ENCODE peak calls at places on chromosomes 3 and 15, in nine cellular contexts. One of them, this sample, is unnamed.

GRCh38 chr3:117660941-117661635 is 951.5 kb downstream of the TUSC7 start:
- DNase-seq in astrocyte of the spinal cord: peak; percentile 97
- DNase-seq in AG04450: peak; percentile 45
- DNase-seq in breast epithelium: no peak
- DNase-seq in activated CD8-positive, alpha-beta memory T cell treated with anti-CD3 and anti-CD28 coated beads for 48 hours: no peak
- DNase-seq in iris pigment epithelial cell: peak; percentile 54
- DNase-seq in activated CD4-positive, alpha-beta T cell treated with anti-CD3 and anti-CD28 coated beads, Interleukin-2, amount 50 U/mL, for 1 hour: no peak
- DNase-seq in cardiac septum: no peak
- DNase-seq in NK-92 treated with Interleukin-12 subunit alpha and Interleukin-12 subunit beta, amount 100 ng/mL, for 24 hours: no peak
- DNase-seq in this sample: peak; percentile 13

GRCh38 chr3:120160050-120160449 is 65.8 kb upstream of the GSK3B start:
- DNase-seq in astrocyte of the spinal cord: peak; percentile 96
- DNase-seq in AG04450: peak; percentile 94
- DNase-seq in breast epithelium: peak; percentile 67
- DNase-seq in activated CD8-positive, alpha-beta memory T cell treated with anti-CD3 and anti-CD28 coated beads for 48 hours: no peak
- DNase-seq in iris pigment epithelial cell: peak; percentile 96
- DNase-seq in activated CD4-positive, alpha-beta T cell treated with anti-CD3 and anti-CD28 coated beads, Interleukin-2, amount 50 U/mL, for 1 hour: no peak
- DNase-seq in cardiac septum: no peak
- DNase-seq in NK-92 treated with Interleukin-12 subunit alpha and Interleukin-12 subunit beta, amount 100 ng/mL, for 24 hours: no peak
- DNase-seq in this sample: peak; percentile 98

GRCh38 chr15:39934415-39935044 is 615 bp downstream of the EIF2AK4 start:
- DNase-seq in astrocyte of the spinal cord: peak; percentile 48
- DNase-seq in AG04450: no peak
- DNase-seq in breast epithelium: no peak
- DNase-seq in activated CD8-positive, alpha-beta memory T cell treated with anti-CD3 and anti-CD28 coated beads for 48 hours: no peak
- DNase-seq in iris pigment epithelial cell: no peak
- DNase-seq in activated CD4-positive, alpha-beta T cell treated with anti-CD3 and anti-CD28 coated beads, Interleukin-2, amount 50 U/mL, for 1 hour: no peak
- DNase-seq in cardiac septum: no peak
- DNase-seq in NK-92 treated with Interleukin-12 subunit alpha and Interleukin-12 subunit beta, amount 100 ng/mL, for 24 hours: no peak
- DNase-seq in this sample: peak; percentile 35

GRCh38 chr15:80455668-80456442 is 51.7 kb downstream of the ARNT2 start:
- DNase-seq in astrocyte of the spinal cord: peak; percentile 90
- DNase-seq in AG04450: peak; percentile 93
- DNase-seq in breast epithelium: no peak
- DNase-seq in activated CD8-positive, alpha-beta memory T cell treated with anti-CD3 and anti-CD28 coated beads for 48 hours: no peak
- DNase-seq in iris pigment epithelial cell: peak; percentile 96
- DNase-seq in activated CD4-positive, alpha-beta T cell treated with anti-CD3 and anti-CD28 coated beads, Interleukin-2, amount 50 U/mL, for 1 hour: peak; percentile 41
- DNase-seq in cardiac septum: no peak
- DNase-seq in NK-92 treated with Interleukin-12 subunit alpha and Interleukin-12 subunit beta, amount 100 ng/mL, for 24 hours: peak; percentile 35
- DNase-seq in this sample: peak; percentile 97

GRCh38 chr3:196778755-196779154 is 39.1 kb downstream of the PAK2 start:
- DNase-seq in astrocyte of the spinal cord: peak; percentile 76
- DNase-seq in AG04450: peak; percentile 16
- DNase-seq in breast epithelium: no peak
- DNase-seq in activated CD8-positive, alpha-beta memory T cell treated with anti-CD3 and anti-CD28 coated beads for 48 hours: no peak
- DNase-seq in iris pigment epithelial cell: peak; percentile 81
- DNase-seq in activated CD4-positive, alpha-beta T cell treated with anti-CD3 and anti-CD28 coated beads, Interleukin-2, amount 50 U/mL, for 1 hour: no peak
- DNase-seq in cardiac septum: no peak
- DNase-seq in NK-92 treated with Interleukin-12 subunit alpha and Interleukin-12 subunit beta, amount 100 ng/mL, for 24 hours: no peak
- DNase-seq in this sample: peak; percentile 68

GRCh38 chr3:71987089-71987735 is 202.3 kb upstream of the PROK2 start:
- DNase-seq in astrocyte of the spinal cord: peak; percentile 18
- DNase-seq in AG04450: no peak
- DNase-seq in breast epithelium: no peak
- DNase-seq in activated CD8-positive, alpha-beta memory T cell treated with anti-CD3 and anti-CD28 coated beads for 48 hours: no peak
- DNase-seq in iris pigment epithelial cell: peak; percentile 42
- DNase-seq in activated CD4-positive, alpha-beta T cell treated with anti-CD3 and anti-CD28 coated beads, Interleukin-2, amount 50 U/mL, for 1 hour: no peak
- DNase-seq in cardiac septum: no peak
- DNase-seq in NK-92 treated with Interleukin-12 subunit alpha and Interleukin-12 subunit beta, amount 100 ng/mL, for 24 hours: no peak
- DNase-seq in this sample: peak; percentile 49

GRCh38 chr15:56806147-56806536 is 72.8 kb upstream of the ZNF280D start:
- DNase-seq in astrocyte of the spinal cord: no peak
- DNase-seq in AG04450: no peak
- DNase-seq in breast epithelium: no peak
- DNase-seq in activated CD8-positive, alpha-beta memory T cell treated with anti-CD3 and anti-CD28 coated beads for 48 hours: no peak
- DNase-seq in iris pigment epithelial cell: no peak
- DNase-seq in activated CD4-positive, alpha-beta T cell treated with anti-CD3 and anti-CD28 coated beads, Interleukin-2, amount 50 U/mL, for 1 hour: no peak
- DNase-seq in cardiac septum: no peak
- DNase-seq in NK-92 treated with Interleukin-12 subunit alpha and Interleukin-12 subunit beta, amount 100 ng/mL, for 24 hours: no peak
- DNase-seq in this sample: no peak

GRCh38 chr15:66952756-66953522 is 112.5 kb upstream of the SMAD3 start:
- DNase-seq in astrocyte of the spinal cord: no peak
- DNase-seq in AG04450: no peak
- DNase-seq in breast epithelium: no peak
- DNase-seq in activated CD8-positive, alpha-beta memory T cell treated with anti-CD3 and anti-CD28 coated beads for 48 hours: no peak
- DNase-seq in iris pigment epithelial cell: no peak
- DNase-seq in activated CD4-positive, alpha-beta T cell treated with anti-CD3 and anti-CD28 coated beads, Interleukin-2, amount 50 U/mL, for 1 hour: no peak
- DNase-seq in cardiac septum: no peak
- DNase-seq in NK-92 treated with Interleukin-12 subunit alpha and Interleukin-12 subunit beta, amount 100 ng/mL, for 24 hours: no peak
- DNase-seq in this sample: no peak

GRCh38 chr3:52873433-52874159 is 23.8 kb downstream of the STIMATE start:
- DNase-seq in astrocyte of the spinal cord: peak; percentile 59
- DNase-seq in AG04450: peak; percentile 49
- DNase-seq in breast epithelium: no peak
- DNase-seq in activated CD8-positive, alpha-beta memory T cell treated with anti-CD3 and anti-CD28 coated beads for 48 hours: no peak
- DNase-seq in iris pigment epithelial cell: peak; percentile 90
- DNase-seq in activated CD4-positive, alpha-beta T cell treated with anti-CD3 and anti-CD28 coated beads, Interleukin-2, amount 50 U/mL, for 1 hour: no peak
- DNase-seq in cardiac septum: no peak
- DNase-seq in NK-92 treated with Interleukin-12 subunit alpha and Interleukin-12 subunit beta, amount 100 ng/mL, for 24 hours: no peak
- DNase-seq in this sample: peak; percentile 56

GRCh38 chr3:177358085-177358967 is 161.0 kb upstream of the TBL1XR1 start:
- DNase-seq in astrocyte of the spinal cord: peak; percentile 90
- DNase-seq in AG04450: no peak
- DNase-seq in breast epithelium: peak; percentile 67
- DNase-seq in activated CD8-positive, alpha-beta memory T cell treated with anti-CD3 and anti-CD28 coated beads for 48 hours: peak; percentile 60
- DNase-seq in iris pigment epithelial cell: peak; percentile 96
- DNase-seq in activated CD4-positive, alpha-beta T cell treated with anti-CD3 and anti-CD28 coated beads, Interleukin-2, amount 50 U/mL, for 1 hour: peak; percentile 36
- DNase-seq in cardiac septum: peak; percentile 93
- DNase-seq in NK-92 treated with Interleukin-12 subunit alpha and Interleukin-12 subunit beta, amount 100 ng/mL, for 24 hours: peak; percentile 88
- DNase-seq in this sample: peak; percentile 96

GRCh38 chr3:78368576-78369345 is 1328.9 kb downstream of the ROBO2 start:
- DNase-seq in astrocyte of the spinal cord: no peak
- DNase-seq in AG04450: no peak
- DNase-seq in breast epithelium: no peak
- DNase-seq in activated CD8-positive, alpha-beta memory T cell treated with anti-CD3 and anti-CD28 coated beads for 48 hours: no peak
- DNase-seq in iris pigment epithelial cell: no peak
- DNase-seq in activated CD4-positive, alpha-beta T cell treated with anti-CD3 and anti-CD28 coated beads, Interleukin-2, amount 50 U/mL, for 1 hour: no peak
- DNase-seq in cardiac septum: no peak
- DNase-seq in NK-92 treated with Interleukin-12 subunit alpha and Interleukin-12 subunit beta, amount 100 ng/mL, for 24 hours: no peak
- DNase-seq in this sample: no peak

GRCh38 chr3:44482721-44483120 is 5.3 kb upstream of the ZNF445 start:
- DNase-seq in astrocyte of the spinal cord: no peak
- DNase-seq in AG04450: no peak
- DNase-seq in breast epithelium: no peak
- DNase-seq in activated CD8-positive, alpha-beta memory T cell treated with anti-CD3 and anti-CD28 coated beads for 48 hours: no peak
- DNase-seq in iris pigment epithelial cell: no peak
- DNase-seq in activated CD4-positive, alpha-beta T cell treated with anti-CD3 and anti-CD28 coated beads, Interleukin-2, amount 50 U/mL, for 1 hour: no peak
- DNase-seq in cardiac septum: no peak
- DNase-seq in NK-92 treated with Interleukin-12 subunit alpha and Interleukin-12 subunit beta, amount 100 ng/mL, for 24 hours: no peak
- DNase-seq in this sample: no peak

GRCh38 chr3:172591171-172591605 is 68.0 kb upstream of the TNFSF10 start:
- DNase-seq in astrocyte of the spinal cord: no peak
- DNase-seq in AG04450: no peak
- DNase-seq in breast epithelium: no peak
- DNase-seq in activated CD8-positive, alpha-beta memory T cell treated with anti-CD3 and anti-CD28 coated beads for 48 hours: no peak
- DNase-seq in iris pigment epithelial cell: no peak
- DNase-seq in activated CD4-positive, alpha-beta T cell treated with anti-CD3 and anti-CD28 coated beads, Interleukin-2, amount 50 U/mL, for 1 hour: no peak
- DNase-seq in cardiac septum: no peak
- DNase-seq in NK-92 treated with Interleukin-12 subunit alpha and Interleukin-12 subunit beta, amount 100 ng/mL, for 24 hours: no peak
- DNase-seq in this sample: no peak

GRCh38 chr15:40093224-40093842 is 15.3 kb downstream of the BMF start:
- DNase-seq in astrocyte of the spinal cord: no peak
- DNase-seq in AG04450: no peak
- DNase-seq in breast epithelium: no peak
- DNase-seq in activated CD8-positive, alpha-beta memory T cell treated with anti-CD3 and anti-CD28 coated beads for 48 hours: no peak
- DNase-seq in iris pigment epithelial cell: no peak
- DNase-seq in activated CD4-positive, alpha-beta T cell treated with anti-CD3 and anti-CD28 coated beads, Interleukin-2, amount 50 U/mL, for 1 hour: no peak
- DNase-seq in cardiac septum: no peak
- DNase-seq in NK-92 treated with Interleukin-12 subunit alpha and Interleukin-12 subunit beta, amount 100 ng/mL, for 24 hours: no peak
- DNase-seq in this sample: no peak

GRCh38 chr3:105647047-105647446 is 221.8 kb downstream of the CBLB start:
- DNase-seq in astrocyte of the spinal cord: peak; percentile 91
- DNase-seq in AG04450: peak; percentile 70
- DNase-seq in breast epithelium: no peak
- DNase-seq in activated CD8-positive, alpha-beta memory T cell treated with anti-CD3 and anti-CD28 coated beads for 48 hours: no peak
- DNase-seq in iris pigment epithelial cell: peak; percentile 97
- DNase-seq in activated CD4-positive, alpha-beta T cell treated with anti-CD3 and anti-CD28 coated beads, Interleukin-2, amount 50 U/mL, for 1 hour: no peak
- DNase-seq in cardiac septum: no peak
- DNase-seq in NK-92 treated with Interleukin-12 subunit alpha and Interleukin-12 subunit beta, amount 100 ng/mL, for 24 hours: peak; percentile 2
- DNase-seq in this sample: peak; percentile 96

GRCh38 chr3:9485248-9485647 is 68.4 kb downstream of the LHFPL4 start:
- DNase-seq in astrocyte of the spinal cord: no peak
- DNase-seq in AG04450: no peak
- DNase-seq in breast epithelium: no peak
- DNase-seq in activated CD8-positive, alpha-beta memory T cell treated with anti-CD3 and anti-CD28 coated beads for 48 hours: no peak
- DNase-seq in iris pigment epithelial cell: no peak
- DNase-seq in activated CD4-positive, alpha-beta T cell treated with anti-CD3 and anti-CD28 coated beads, Interleukin-2, amount 50 U/mL, for 1 hour: no peak
- DNase-seq in cardiac septum: no peak
- DNase-seq in NK-92 treated with Interleukin-12 subunit alpha and Interleukin-12 subunit beta, amount 100 ng/mL, for 24 hours: no peak
- DNase-seq in this sample: no peak

GRCh38 chr3:146814601-146815315 is 209.6 kb upstream of the PLSCR5 start:
- DNase-seq in astrocyte of the spinal cord: peak; percentile 71
- DNase-seq in AG04450: peak; percentile 3
- DNase-seq in breast epithelium: no peak
- DNase-seq in activated CD8-positive, alpha-beta memory T cell treated with anti-CD3 and anti-CD28 coated beads for 48 hours: no peak
- DNase-seq in iris pigment epithelial cell: peak; percentile 67
- DNase-seq in activated CD4-positive, alpha-beta T cell treated with anti-CD3 and anti-CD28 coated beads, Interleukin-2, amount 50 U/mL, for 1 hour: no peak
- DNase-seq in cardiac septum: no peak
- DNase-seq in NK-92 treated with Interleukin-12 subunit alpha and Interleukin-12 subunit beta, amount 100 ng/mL, for 24 hours: no peak
- DNase-seq in this sample: peak; percentile 18

GRCh38 chr15:88255109-88255495 is 1.4 kb downstream of the NTRK3 start:
- DNase-seq in astrocyte of the spinal cord: no peak
- DNase-seq in AG04450: no peak
- DNase-seq in breast epithelium: no peak
- DNase-seq in activated CD8-positive, alpha-beta memory T cell treated with anti-CD3 and anti-CD28 coated beads for 48 hours: no peak
- DNase-seq in iris pigment epithelial cell: no peak
- DNase-seq in activated CD4-positive, alpha-beta T cell treated with anti-CD3 and anti-CD28 coated beads, Interleukin-2, amount 50 U/mL, for 1 hour: no peak
- DNase-seq in cardiac septum: no peak
- DNase-seq in NK-92 treated with Interleukin-12 subunit alpha and Interleukin-12 subunit beta, amount 100 ng/mL, for 24 hours: no peak
- DNase-seq in this sample: no peak

GRCh38 chr3:174639970-174640369 is 219.2 kb upstream of the NAALADL2 start:
- DNase-seq in astrocyte of the spinal cord: no peak
- DNase-seq in AG04450: no peak
- DNase-seq in breast epithelium: no peak
- DNase-seq in activated CD8-positive, alpha-beta memory T cell treated with anti-CD3 and anti-CD28 coated beads for 48 hours: no peak
- DNase-seq in iris pigment epithelial cell: no peak
- DNase-seq in activated CD4-positive, alpha-beta T cell treated with anti-CD3 and anti-CD28 coated beads, Interleukin-2, amount 50 U/mL, for 1 hour: no peak
- DNase-seq in cardiac septum: no peak
- DNase-seq in NK-92 treated with Interleukin-12 subunit alpha and Interleukin-12 subunit beta, amount 100 ng/mL, for 24 hours: no peak
- DNase-seq in this sample: no peak

This sample was measured in cardiac fibroblast.